ENCODE peak calls at places on chromosomes 1 and 21, in seven cellular contexts. M is dorsolateral prefrontal cortex, S is cardiac muscle cell, L is fibroblast of the aortic adventitia, Z is GM13976, J is GM06990, U is PC-9. H is an unnamed sample.

GRCh38 chr21:42061866-42062542 is 9.1 kb upstream of the UMODL1 start:
- DNase-seq in Z (no peak), U (no peak), L (no peak), S (no peak), J (no peak), M (no peak), H (no peak)

GRCh38 chr1:219702551-219703215 is 89.8 kb upstream of the ZC3H11B start:
- DNase-seq in L (peak), Z (no peak), S (no peak), J (no peak), U (peak), M (no peak), H (no peak)

GRCh38 chr1:247180581-247180980 is 8.8 kb upstream of the ZNF124 start:
- DNase-seq in J (no peak), M (no peak), S (no peak), Z (no peak), L (no peak), U (no peak), H (no peak)

GRCh38 chr1:186089938-186090337 is 285.1 kb downstream of the TPR start:
- DNase-seq in L (no peak), M (no peak), S (no peak), U (no peak), Z (no peak), J (no peak), H (no peak)

GRCh38 chr1:234986750-234987414 is 141.8 kb downstream of the TOMM20 start:
- DNase-seq in J (no peak), S (no peak), U (no peak), Z (no peak), M (no peak), L (no peak), H (no peak)

GRCh38 chr1:156122519-156123355 is 8.2 kb downstream of the LMNA start:
- DNase-seq in L (peak), U (peak), Z (no peak), J (no peak), S (peak), M (peak), H (no peak)

GRCh38 chr1:32516402-32516801 is 22.8 kb upstream of the ZBTB8A start:
- DNase-seq in M (no peak), U (no peak), Z (no peak), J (no peak), S (no peak), L (no peak), H (no peak)

GRCh38 chr1:26723013-26723991 is 27.5 kb downstream of the ARID1A start:
- DNase-seq in S (peak), U (no peak), Z (no peak), M (peak), J (no peak), L (peak), H (peak)

GRCh38 chr1:181190362-181191035 is 102.0 kb downstream of the IER5 start:
- DNase-seq in S (no peak), Z (no peak), L (no peak), M (no peak), J (no peak), U (no peak), H (no peak)

GRCh38 chr1:110504221-110504620 is 14.8 kb downstream of the KCNA10 start:
- DNase-seq in J (no peak), L (no peak), U (no peak), Z (no peak), M (no peak), S (no peak), H (no peak)

GRCh38 chr1:47935163-47935562 is 62.0 kb downstream of the TRABD2B start:
- DNase-seq in L (no peak), J (no peak), S (no peak), Z (no peak), M (no peak), U (no peak), H (no peak)

GRCh38 chr1:84298688-84299535 is 2.6 kb upstream of the SAMD13 start:
- DNase-seq in S (peak), J (peak), U (no peak), L (peak), Z (peak), M (peak), H (peak)

GRCh38 chr21:32392299-32392879 is 423 bp downstream of the URB1 start:
- DNase-seq in M (no peak), U (no peak), J (no peak), Z (no peak), S (no peak), L (no peak), H (no peak)

GRCh38 chr1:22369294-22370189 is 82.1 kb upstream of the ZBTB40 start:
- DNase-seq in Z (no peak), J (no peak), U (no peak), M (no peak), S (no peak), L (no peak), H (no peak)

GRCh38 chr1:203410117-203410900 is 59.4 kb upstream of the FMOD start:
- DNase-seq in L (peak), Z (no peak), U (no peak), M (no peak), S (no peak), J (no peak), H (no peak)

GRCh38 chr1:29569971-29570634 is 333.8 kb downstream of the PTPRU start:
- DNase-seq in Z (no peak), L (peak), M (no peak), J (no peak), S (no peak), U (peak), H (no peak)

GRCh38 chr1:92483442-92484170 is 3.1 kb downstream of the GFI1 start:
- DNase-seq in J (peak), Z (peak), L (no peak), S (peak), U (peak), M (no peak), H (peak)

GRCh38 chr1:199226163-199226562 is 587.3 kb downstream of the PTPRC start:
- DNase-seq in U (no peak), J (peak), S (no peak), Z (peak), M (no peak), L (peak), H (no peak)

GRCh38 chr1:242629396-242629795 is 104.9 kb upstream of the PLD5 start:
- DNase-seq in J (no peak), U (no peak), S (no peak), Z (no peak), L (no peak), M (no peak), H (no peak)

GRCh38 chr1:1240822-1241587 is 5.5 kb downstream of the C1QTNF12 start:
- DNase-seq in M (no peak), L (peak), U (no peak), Z (no peak), J (no peak), S (no peak), H (no peak)

GRCh38 chr1:13807213-13807612 is 107.2 kb downstream of the PRDM2 start:
- DNase-seq in S (peak), M (no peak), U (no peak), J (no peak), L (no peak), Z (peak), H (peak)

GRCh38 chr1:203325418-203326091 is 20.2 kb downstream of the BTG2 start:
- DNase-seq in Z (peak), J (peak), M (no peak), S (no peak), U (no peak), L (no peak), H (peak)

GRCh38 chr21:39003982-39004775 is 179.1 kb downstream of the PSMG1 start:
- DNase-seq in Z (no peak), L (peak), J (no peak), U (no peak), S (no peak), M (no peak), H (no peak)

GRCh38 chr1:97192872-97193572 is 471.4 kb downstream of the PTBP2 start:
- DNase-seq in L (peak), U (peak), S (no peak), M (no peak), J (no peak), Z (no peak), H (no peak)

GRCh38 chr1:168567568-168567967 is 8.8 kb upstream of the XCL1 start:
- DNase-seq in U (no peak), L (no peak), Z (no peak), S (no peak), J (no peak), M (no peak), H (no peak)

GRCh38 chr1:226419284-226419683 is 11.4 kb upstream of the PARP1 start:
- DNase-seq in U (no peak), M (no peak), S (no peak), Z (no peak), L (no peak), J (no peak), H (no peak)

GRCh38 chr1:38083541-38083940 is 36.9 kb upstream of the POU3F1 start:
- DNase-seq in Z (no peak), J (no peak), M (no peak), L (no peak), S (no peak), U (no peak), H (peak)

GRCh38 chr1:215667796-215668195 is 100.7 kb downstream of the KCTD3 start:
- DNase-seq in U (no peak), Z (peak), M (no peak), L (no peak), S (no peak), J (no peak), H (no peak)

GRCh38 chr1:24384251-24385090 is 29.1 kb downstream of the STPG1 start:
- DNase-seq in L (peak), M (no peak), Z (peak), J (no peak), S (peak), U (peak), H (no peak)

GRCh38 chr1:87584603-87585002 is 255.9 kb downstream of the LMO4 start:
- DNase-seq in L (no peak), M (no peak), U (no peak), J (no peak), S (no peak), Z (no peak), H (no peak)

GRCh38 chr1:244918422-244919319 is 54.3 kb upstream of the HNRNPU start:
- DNase-seq in Z (peak), S (peak), U (no peak), J (peak), L (peak), M (peak), H (peak)

DNA sequence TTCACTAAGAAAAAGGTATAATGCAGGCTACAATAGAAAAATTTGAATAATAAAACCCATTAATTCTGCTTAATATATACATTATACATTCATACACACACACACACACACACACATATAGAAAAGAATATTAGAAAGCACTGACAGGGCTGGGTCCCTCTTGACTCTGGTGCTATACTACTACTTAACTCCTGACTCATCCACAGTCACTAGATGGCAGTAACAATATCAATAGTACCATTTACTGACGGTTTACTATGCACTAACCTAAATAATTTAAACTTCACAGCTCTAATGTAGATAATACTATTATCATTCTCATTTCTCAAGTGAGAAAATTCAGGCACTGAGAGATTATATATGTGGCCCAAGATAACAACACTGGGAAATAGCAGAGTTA is 87.5 kb downstream of the COP1 start:
- DNase-seq in U (no peak), S (no peak), L (peak), J (no peak), M (no peak), Z (peak), H (no peak)
- TF ChIP-seq CTCF in U (no peak), S (peak), L (peak), J (peak), M (no peak), Z (no peak), H (no peak)

GRCh38 chr1:151846062-151846568 is 6.5 kb upstream of the C2CD4D start:
- DNase-seq in S (no peak), L (peak), Z (no peak), M (no peak), U (peak), J (no peak), H (no peak)
- TF ChIP-seq CTCF in S (peak), L (no peak), Z (no peak), M (no peak), U (no peak), J (no peak), H (no peak)

GRCh38 chr1:163874070-163874469 is 552.3 kb downstream of the NUF2 start:
- DNase-seq in S (no peak), J (no peak), U (no peak), M (no peak), L (peak), Z (no peak), H (no peak)
- TF ChIP-seq CTCF in S (peak), J (peak), U (peak), M (no peak), L (peak), Z (no peak), H (peak)

GRCh38 chr1:232884262-232884661 is 66.1 kb upstream of the NTPCR start:
- DNase-seq in U (no peak), S (no peak), L (no peak), J (no peak), Z (no peak), M (no peak), H (no peak)
- TF ChIP-seq CTCF in U (no peak), S (no peak), L (no peak), J (no peak), Z (no peak), M (no peak), H (no peak)

DNA sequence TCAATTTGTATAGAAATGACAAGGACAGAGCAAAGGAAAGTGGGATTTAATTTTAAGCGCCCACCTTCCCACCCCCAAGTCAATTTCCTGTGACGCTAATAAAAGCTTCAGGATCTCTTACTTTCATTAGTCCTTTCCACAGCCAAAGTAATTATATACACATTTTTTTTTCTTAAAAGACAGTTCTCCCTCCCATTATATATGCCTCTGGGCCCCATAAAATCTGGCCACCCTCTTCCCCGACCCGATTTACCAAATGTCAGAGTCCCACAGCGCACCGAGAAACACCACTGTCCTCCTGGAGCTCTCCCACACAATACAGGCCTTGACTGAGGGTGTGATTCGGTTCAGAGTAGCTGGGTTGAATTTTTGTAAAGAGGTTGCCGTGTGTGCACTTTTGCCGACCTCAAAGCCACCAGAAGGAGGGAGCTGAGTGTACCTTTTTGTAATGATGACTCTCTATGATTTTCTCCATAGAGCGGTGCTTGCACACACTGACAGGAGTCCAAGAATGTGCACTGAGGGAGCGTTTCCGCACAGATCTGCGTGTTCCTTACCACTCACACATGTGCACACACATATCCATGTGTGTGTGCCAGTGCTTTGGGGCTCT is 26.2 kb upstream of the IL10 start:
- DNase-seq in S (no peak), Z (no peak), M (no peak), U (peak), L (no peak), J (no peak), H (no peak)
- TF ChIP-seq CTCF in S (no peak), Z (no peak), M (no peak), U (peak), L (no peak), J (no peak), H (no peak)

DNA sequence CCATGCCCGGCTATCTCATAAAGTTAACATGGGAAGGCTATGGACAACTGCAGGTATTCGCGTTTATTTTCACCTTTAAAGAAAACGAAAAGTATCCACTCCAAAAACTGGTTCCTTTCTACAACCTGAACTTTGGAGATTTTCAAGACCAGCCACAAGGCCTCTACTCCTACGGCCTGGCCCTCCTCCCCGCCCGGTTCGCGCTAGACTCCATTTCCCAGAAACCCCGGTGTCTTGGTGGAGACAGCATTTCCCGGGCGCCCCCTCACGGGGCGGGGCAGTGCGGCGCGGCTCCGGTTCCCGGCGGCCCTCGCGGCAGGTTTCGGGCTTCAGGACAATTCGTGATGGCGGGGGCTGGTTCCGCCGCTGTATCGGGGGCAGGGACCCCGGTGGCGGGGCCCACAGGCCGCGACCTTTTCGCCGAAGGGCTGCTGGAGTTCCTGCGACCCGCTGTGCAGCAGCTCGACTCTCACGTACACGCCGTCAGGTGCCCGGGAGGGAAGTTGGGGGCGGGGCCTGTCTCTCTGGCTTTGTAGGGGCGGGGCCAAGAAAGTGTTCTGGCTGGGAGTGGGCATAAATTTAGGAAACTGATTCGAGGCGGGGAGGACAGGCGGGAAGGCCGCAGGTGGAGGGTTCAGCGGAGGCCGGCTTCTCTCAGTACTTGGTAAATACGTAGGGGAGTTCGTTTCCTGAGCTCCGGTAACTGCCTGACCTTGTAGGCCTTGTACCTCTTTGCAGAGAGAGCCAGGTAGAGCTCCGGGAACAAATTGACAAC is at the start of gene SNAPIN:
- DNase-seq in L (peak), M (peak), U (peak), Z (peak), S (peak), J (peak), H (peak)
- TF ChIP-seq CTCF in L (peak), M (peak), U (peak), Z (no peak), S (peak), J (no peak), H (no peak)

GRCh38 chr21:44667612-44668011 is 885 bp upstream of the KRTAP12-2 start:
- DNase-seq in M (no peak), U (no peak), Z (no peak), L (no peak), S (no peak), J (no peak), H (no peak)
- TF ChIP-seq CTCF in M (no peak), U (no peak), Z (no peak), L (no peak), S (no peak), J (no peak), H (no peak)